ENCODE peak calls at places on chromosomes 1 and 21, in seven cellular contexts. K is thoracic aorta, P is ovary, G is RWPE1, J is transverse colon, R is H9, Y is heart left ventricle. T is an unnamed sample.

GRCh38 chr1:204417231-204417997 is 5.8 kb upstream of the PPP1R15B start:
- DNase-seq in P (peak; percentile 31), K (peak; percentile 71), Y (peak; percentile 64), G (peak; percentile 97), R (no peak), J (peak; percentile 69), T (peak; percentile 53)

GRCh38 chr1:220824031-220824989 is 37.6 kb downstream of the MTARC1 start:
- DNase-seq in G (no peak), K (no peak), P (no peak), R (no peak), J (no peak), Y (no peak), T (no peak)

GRCh38 chr1:200631375-200631774 is 10.8 kb upstream of the KIF14 start:
- DNase-seq in K (no peak), G (no peak), Y (no peak), R (no peak), P (no peak), J (no peak), T (no peak)

GRCh38 chr1:226668173-226668560 is 70.9 kb downstream of the ITPKB start:
- DNase-seq in Y (no peak), G (no peak), R (no peak), P (no peak), K (no peak), J (no peak), T (no peak)

GRCh38 chr1:236753554-236753953 is 41.5 kb upstream of the MTR start:
- DNase-seq in P (no peak), Y (no peak), J (no peak), R (peak; percentile 62), G (no peak), K (no peak), T (no peak)

GRCh38 chr1:85692730-85693314 is 15.4 kb downstream of the ZNHIT6 start:
- DNase-seq in G (peak; percentile 4), P (no peak), R (no peak), J (no peak), K (no peak), Y (no peak), T (no peak)

GRCh38 chr1:42943166-42943565 is 15.5 kb downstream of the SLC2A1 start:
- DNase-seq in P (no peak), G (peak; percentile 89), R (no peak), Y (peak; percentile 83), K (peak; percentile 52), J (peak; percentile 89), T (peak; percentile 77)

GRCh38 chr21:45827881-45828579 is 153.5 kb upstream of the COL6A1 start:
- DNase-seq in R (no peak), Y (no peak), G (no peak), J (no peak), K (no peak), P (no peak), T (no peak)

GRCh38 chr1:223720987-223721591 is 8.8 kb downstream of the CAPN2 start:
- DNase-seq in G (no peak), Y (no peak), R (no peak), P (peak; percentile 65), J (peak; percentile 70), K (no peak), T (no peak)

GRCh38 chr1:56311766-56312165 is 267.6 kb downstream of the PLPP3 start:
- DNase-seq in K (no peak), J (no peak), P (no peak), R (no peak), G (no peak), Y (no peak), T (no peak)

GRCh38 chr1:203354246-203354645 is 3.3 kb upstream of the FMOD start:
- DNase-seq in G (no peak), P (no peak), R (no peak), K (no peak), J (no peak), Y (no peak), T (no peak)

GRCh38 chr1:16068356-16069270 is 4.8 kb downstream of the FAM131C start:
- DNase-seq in K (no peak), Y (peak; percentile 83), G (no peak), P (no peak), J (no peak), R (no peak), T (no peak)

GRCh38 chr1:110324667-110325066 is 14.5 kb upstream of the RBM15 start:
- DNase-seq in K (no peak), Y (no peak), P (no peak), R (no peak), G (no peak), J (no peak), T (no peak)

GRCh38 chr1:3491291-3492246 is 37.1 kb downstream of the ARHGEF16 start:
- DNase-seq in K (peak; percentile 19), Y (peak; percentile 73), R (peak; percentile 83), P (peak; percentile 82), G (peak; percentile 66), J (peak; percentile 80), T (peak; percentile 84)

GRCh38 chr1:208030320-208031091 is 119.6 kb upstream of the CD34 start:
- DNase-seq in K (no peak), J (peak; percentile 26), P (peak; percentile 79), G (no peak), R (no peak), Y (peak; percentile 86), T (no peak)

GRCh38 chr1:61086245-61086644 is 3.9 kb downstream of the NFIA start:
- DNase-seq in P (no peak), G (no peak), K (no peak), J (no peak), R (no peak), Y (no peak), T (no peak)
- H3K27ac ChIP-seq in P (no peak overlapping the region), G (no peak overlapping the region), K (peak overlapping the region; percentile 94), J (peak overlapping the region; percentile 94), R (no peak overlapping the region), Y (peak overlapping the region; percentile 96), T (peak overlapping the region; percentile 52)

GRCh38 chr1:61079898-61080336 is 2.4 kb upstream of the NFIA start:
- DNase-seq in R (peak; percentile 82), J (peak; percentile 82), K (peak; percentile 52), G (peak; percentile 69), P (peak; percentile 91), Y (peak; percentile 91), T (peak; percentile 70)
- TF ChIP-seq CTCF in R (peak; percentile 47), J (peak; percentile 15), K (peak; percentile 7), G (peak; percentile 38), P (no peak), Y (peak; percentile 46), T (no peak)

GRCh38 chr1:2335721-2336475 is 55.5 kb downstream of the MORN1 start:
- DNase-seq in K (no peak), R (no peak), Y (no peak), P (no peak), J (no peak), G (no peak), T (no peak)
- H3K27ac ChIP-seq in K (no peak overlapping the region), R (no peak overlapping the region), Y (no peak overlapping the region), P (no peak overlapping the region), J (no peak overlapping the region), G (peak overlapping the region; percentile 99), T (no peak overlapping the region)

GRCh38 chr1:216111842-216112241 is 311.4 kb downstream of the USH2A start:
- DNase-seq in R (no peak), Y (no peak), G (no peak), K (no peak), P (no peak), J (no peak), T (no peak)
- TF ChIP-seq CTCF in R (no peak), Y (no peak), G (no peak), K (no peak), P (no peak), J (no peak), T (no peak)

DNA sequence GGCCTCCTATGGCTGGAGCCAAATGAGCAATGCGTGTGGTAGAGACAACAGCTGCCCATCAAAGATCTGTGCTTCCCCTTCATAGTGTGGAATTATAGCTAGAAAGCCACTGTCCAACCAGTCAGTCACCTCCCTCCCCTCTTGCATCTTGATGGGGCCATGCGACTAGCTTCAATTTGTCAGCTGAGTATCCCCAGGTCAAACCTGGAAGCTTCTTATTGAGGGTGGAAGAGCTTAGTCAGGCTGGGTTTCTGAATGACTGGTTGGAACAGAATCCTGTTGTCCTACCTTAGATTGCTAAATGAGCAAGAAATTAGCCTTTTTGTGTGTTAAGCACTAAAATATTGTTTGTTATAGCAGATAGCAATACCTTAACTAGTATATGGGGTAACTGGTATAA is 625.4 kb downstream of the PTPRC start:
- DNase-seq in Y (no peak), R (no peak), G (no peak), J (no peak), P (no peak), K (no peak), T (no peak)
- H3K27ac ChIP-seq in Y (no peak overlapping the region), R (no peak overlapping the region), G (no peak overlapping the region), J (no peak overlapping the region), P (no peak overlapping the region), K (no peak overlapping the region), T (no peak overlapping the region)

T was measured in lower lobe of right lung.